ENCODE peak calls at places on chromosomes 6 and 20, in six cellular contexts. J, K, P, Q, F and I are unnamed samples.

GRCh38 chr6:82033631-82034211 is 213.8 kb downstream of the IBTK start:
- DNase-seq in J (peak), K (no peak), P (no peak), Q (no peak), F (no peak), I (no peak)

GRCh38 chr20:15310361-15310760 is 972.9 kb upstream of the FLRT3 start:
- DNase-seq in J (peak), K (no peak), P (no peak), Q (no peak), F (no peak), I (no peak)

GRCh38 chr6:37741757-37742400 is 44.2 kb upstream of the MDGA1 start:
- DNase-seq in J (no peak), K (no peak), P (peak), Q (peak), F (no peak), I (no peak)

GRCh38 chr20:7031222-7031621 is 263.7 kb downstream of the BMP2 start:
- DNase-seq in J (peak), K (no peak), P (peak), Q (peak), F (no peak), I (no peak)

GRCh38 chr6:18039481-18039880 is 52.0 kb upstream of the KIF13A start:
- DNase-seq in J (no peak), K (no peak), P (no peak), Q (no peak), F (no peak), I (no peak)

GRCh38 chr6:7172605-7173185 is 64.9 kb downstream of the RREB1 start:
- DNase-seq in J (no peak), K (no peak), P (no peak), Q (no peak), F (no peak), I (no peak)

GRCh38 chr6:169793408-169793807 is 42.0 kb downstream of the ERMARD start:
- DNase-seq in J (no peak), K (no peak), P (no peak), Q (no peak), F (no peak), I (no peak)

GRCh38 chr6:31572041-31572911 is at the start of gene LTA:
- DNase-seq in J (no peak), K (peak), P (no peak), Q (no peak), F (no peak), I (peak)

GRCh38 chr6:16196260-16196914 is 42.0 kb upstream of the GMPR start:
- DNase-seq in J (no peak), K (no peak), P (no peak), Q (no peak), F (no peak), I (no peak)

GRCh38 chr6:138666636-138667035 is 106.9 kb upstream of the CCDC28A start:
- DNase-seq in J (peak), K (no peak), P (no peak), Q (no peak), F (no peak), I (no peak)

GRCh38 chr6:92159046-92159445 is 1260.3 kb downstream of the EPHA7 start:
- DNase-seq in J (no peak), K (no peak), P (no peak), Q (peak), F (no peak), I (no peak)

GRCh38 chr20:50520222-50520877 is 10.2 kb downstream of the PTPN1 start:
- DNase-seq in J (no peak), K (no peak), P (no peak), Q (no peak), F (no peak), I (no peak)

GRCh38 chr6:42165016-42165415 is 8.1 kb upstream of the GUCA1A start:
- DNase-seq in J (no peak), K (no peak), P (no peak), Q (no peak), F (no peak), I (no peak)

GRCh38 chr6:140366991-140367390 is 992.5 kb upstream of the CITED2 start:
- DNase-seq in J (peak), K (no peak), P (peak), Q (no peak), F (no peak), I (no peak)

GRCh38 chr6:142322504-142323198 is 20.8 kb downstream of the ADGRG6 start:
- DNase-seq in J (no peak), K (no peak), P (no peak), Q (no peak), F (no peak), I (no peak)

GRCh38 chr6:93784794-93785757 is 365.7 kb upstream of the EPHA7 start:
- DNase-seq in J (peak), K (no peak), P (peak), Q (no peak), F (no peak), I (no peak)

GRCh38 chr6:148887181-148887580 is 140.4 kb downstream of the UST start:
- DNase-seq in J (no peak), K (no peak), P (no peak), Q (no peak), F (no peak), I (no peak)

GRCh38 chr6:123658848-123659247 is 22.1 kb upstream of the TRDN start:
- DNase-seq in J (no peak), K (no peak), P (peak), Q (no peak), F (no peak), I (no peak)

GRCh38 chr20:36506253-36506652 is 35.1 kb upstream of the MYL9 start:
- DNase-seq in J (peak), K (no peak), P (peak), Q (peak), F (no peak), I (peak)

GRCh38 chr6:67544851-67545452 is 1090.1 kb upstream of the ADGRB3 start:
- DNase-seq in J (no peak), K (no peak), P (peak), Q (peak), F (no peak), I (peak)

GRCh38 chr6:112141707-112142106 is 54.3 kb downstream of the FAM229B start:
- DNase-seq in J (no peak), K (no peak), P (no peak), Q (no peak), F (no peak), I (no peak)

GRCh38 chr6:100281471-100281878 is 183.2 kb downstream of the SIM1 start:
- DNase-seq in J (peak), K (no peak), P (peak), Q (peak), F (no peak), I (no peak)

GRCh38 chr6:124984668-124985338 is 22.6 kb downstream of the RNF217 start:
- DNase-seq in J (peak), K (no peak), P (no peak), Q (no peak), F (no peak), I (no peak)

GRCh38 chr6:5751525-5752252 is 255.0 kb downstream of the NRN1 start:
- DNase-seq in J (no peak), K (no peak), P (peak), Q (no peak), F (no peak), I (no peak)
- H3K4me3 ChIP-seq in J (no peak), K (no peak), P (no peak), Q (no peak), F (no peak), I (no peak)

GRCh38 chr20:62356143-62356947 is 10.8 kb downstream of the LAMA5 start:
- DNase-seq in J (no peak), K (no peak), P (no peak), Q (no peak), F (no peak), I (no peak)
- H3K4me3 ChIP-seq in J (no peak), K (no peak), P (no peak), Q (no peak), F (no peak), I (no peak)

GRCh38 chr20:2311329-2311728 is 15.5 kb downstream of the TGM3 start:
- DNase-seq in J (no peak), K (no peak), P (no peak), Q (no peak), F (no peak), I (no peak)

GRCh38 chr20:2316847-2317495 is 21.2 kb downstream of the TGM3 start:
- DNase-seq in J (no peak), K (no peak), P (no peak), Q (no peak), F (no peak), I (no peak)

GRCh38 chr20:2312876-2313275 is 17.1 kb downstream of the TGM3 start:
- DNase-seq in J (no peak), K (no peak), P (no peak), Q (no peak), F (no peak), I (no peak)

GRCh38 chr20:2315440-2315778 is 19.6 kb downstream of the TGM3 start:
- DNase-seq in J (no peak), K (no peak), P (no peak), Q (no peak), F (no peak), I (no peak)

DNA sequence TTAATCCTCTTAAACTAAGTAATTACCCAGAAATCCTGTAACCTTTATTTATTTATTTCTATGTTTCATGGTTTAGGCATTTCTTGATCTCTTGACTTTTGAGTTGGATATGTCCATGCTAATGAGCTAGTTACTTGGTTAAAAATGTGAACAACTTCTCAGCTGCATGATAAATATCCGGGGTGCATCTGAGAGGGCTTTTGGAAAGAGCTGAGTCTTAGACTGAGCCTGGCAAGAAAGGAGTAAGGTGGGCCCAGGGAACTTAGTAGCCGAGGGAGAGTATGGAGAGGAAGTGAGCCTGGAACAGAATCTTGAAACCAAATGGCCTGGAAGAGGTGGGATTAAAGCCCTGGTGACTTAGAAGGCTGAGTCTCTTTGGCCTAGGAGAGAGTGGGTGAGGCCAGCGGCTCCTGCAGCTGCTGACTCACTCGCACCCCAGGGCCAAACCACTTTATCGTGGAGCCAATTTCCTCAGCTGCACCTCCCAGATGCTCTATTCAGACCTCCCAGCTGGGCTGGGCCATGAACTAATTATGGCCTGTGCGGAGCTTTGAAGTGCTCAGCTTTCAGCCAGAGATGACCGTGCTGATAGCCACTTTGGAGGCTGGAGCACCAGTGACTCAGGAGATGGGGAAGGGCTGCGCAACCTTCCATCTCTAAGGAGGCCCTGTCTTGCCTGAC is 19.1 kb downstream of the TGM3 start:
- DNase-seq in J (peak), K (no peak), P (peak), Q (no peak), F (peak), I (no peak)
- H3K4me3 ChIP-seq in J (no peak), K (no peak), P (no peak), Q (no peak), F (no peak), I (no peak)

DNA sequence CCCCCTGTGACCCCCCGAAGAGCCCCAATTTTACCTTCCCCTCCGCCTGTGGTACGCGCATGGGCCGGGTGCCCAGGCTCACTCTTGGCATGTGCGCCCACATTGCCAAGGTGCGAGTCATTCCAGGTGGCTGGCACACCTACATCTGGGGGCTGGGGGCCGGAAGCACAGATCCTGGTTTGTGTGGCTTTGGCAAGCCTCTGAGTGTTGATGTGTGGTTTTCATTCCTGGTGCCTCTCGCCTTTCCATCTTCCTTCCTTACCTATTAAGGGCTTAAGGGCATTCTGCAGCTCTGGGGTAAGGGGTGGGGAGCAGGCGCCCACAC is 380 bp upstream of the RNF39 start:
- DNase-seq in J (no peak), K (no peak), P (no peak), Q (no peak), F (no peak), I (no peak)
- H3K4me3 ChIP-seq in J (no peak), K (no peak), P (no peak), Q (peak), F (no peak), I (no peak)

GRCh38 chr20:62603907-62604785 is 38.2 kb upstream of the SLCO4A1 start:
- DNase-seq in J (no peak), K (no peak), P (no peak), Q (no peak), F (no peak), I (no peak)
- H3K4me3 ChIP-seq in J (no peak), K (peak), P (no peak), Q (no peak), F (no peak), I (no peak)

GRCh38 chr6:158567152-158567551 is 7.3 kb downstream of the TMEM181 start:
- DNase-seq in J (no peak), K (no peak), P (no peak), Q (no peak), F (no peak), I (no peak)
- H3K4me3 ChIP-seq in J (no peak), K (no peak), P (no peak), Q (no peak), F (no peak), I (no peak)

GRCh38 chr6:52649521-52649920 is 21.4 kb upstream of the TMEM14A start:
- DNase-seq in J (no peak), K (no peak), P (no peak), Q (no peak), F (no peak), I (no peak)
- H3K4me3 ChIP-seq in J (no peak), K (no peak), P (no peak), Q (no peak), F (no peak), I (no peak)

GRCh38 chr20:25281541-25281991 is 33.7 kb downstream of the PYGB start:
- DNase-seq in J (no peak), K (no peak), P (no peak), Q (no peak), F (peak), I (peak)
- H3K4me3 ChIP-seq in J (no peak), K (no peak), P (no peak), Q (no peak), F (no peak), I (no peak)

GRCh38 chr20:58307270-58307669 is 2.2 kb upstream of the RAB22A start:
- DNase-seq in J (no peak), K (no peak), P (no peak), Q (no peak), F (no peak), I (no peak)
- H3K4me3 ChIP-seq in J (no peak), K (peak), P (no peak), Q (no peak), F (no peak), I (no peak)

DNA sequence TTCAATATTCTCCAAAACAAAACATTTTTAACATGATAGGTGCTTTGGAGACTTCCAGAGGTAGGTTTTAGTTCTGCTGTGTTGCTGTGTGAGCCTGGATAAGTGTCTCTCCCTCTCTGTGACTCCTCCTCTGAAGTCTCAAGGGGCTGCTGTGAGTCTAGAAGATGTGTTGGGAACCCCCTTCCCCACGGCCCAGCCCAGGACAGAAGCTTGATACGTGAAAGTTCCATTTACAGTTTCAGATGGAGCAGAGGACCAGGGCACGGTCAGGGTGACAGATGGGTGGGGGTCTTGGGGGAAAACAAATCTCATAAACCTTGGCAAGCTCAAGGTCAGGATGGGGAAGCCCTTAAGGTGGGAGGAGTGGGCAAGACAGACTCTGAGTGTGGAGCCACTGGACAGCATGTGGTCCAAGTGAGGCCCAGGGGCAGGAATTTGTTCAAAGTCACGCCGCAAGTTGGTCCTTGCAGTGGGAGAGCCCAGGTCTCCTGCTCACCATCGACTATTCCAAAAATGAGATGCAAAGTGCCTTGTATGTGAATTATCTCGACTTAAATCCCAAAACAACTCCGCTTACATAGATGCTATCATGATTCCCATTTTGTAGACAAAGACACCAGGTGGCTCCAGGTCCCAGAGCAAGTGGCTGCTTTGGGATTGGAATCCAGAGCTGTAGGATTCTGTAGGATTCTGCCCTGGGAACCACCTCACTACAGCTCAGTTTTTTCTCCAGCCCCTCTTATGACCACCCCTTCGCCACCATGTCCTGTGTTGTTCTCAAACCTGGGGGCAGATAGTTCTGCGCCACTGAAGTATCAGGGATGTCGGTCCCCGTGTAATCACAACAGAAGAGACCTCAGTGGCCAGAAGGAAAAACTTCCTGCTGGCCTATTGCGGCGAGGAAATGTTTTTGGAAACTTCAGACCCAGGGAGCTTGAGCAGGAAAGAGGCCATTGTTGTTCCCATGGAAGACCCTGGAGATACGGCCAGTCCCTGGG is 1.9 kb downstream of the TGM2 start:
- DNase-seq in J (no peak), K (no peak), P (no peak), Q (no peak), F (no peak), I (no peak)
- H3K4me3 ChIP-seq in J (peak), K (no peak), P (no peak), Q (no peak), F (no peak), I (no peak)